ENCODE peak calls at places on chromosomes 16 and 17, in seven cellular contexts. W, U, K, Y, I, R and N are unnamed samples.

GRCh38 chr17:72479113-72479512 is 358.3 kb downstream of the SOX9 start:
- DNase-seq in W (no peak), U (no peak), K (no peak), Y (no peak), I (no peak), R (no peak), N (peak)

GRCh38 chr16:46737621-46738214 is 10.4 kb downstream of the MYLK3 start:
- DNase-seq in W (no peak), U (no peak), K (no peak), Y (no peak), I (no peak), R (peak), N (no peak)

GRCh38 chr17:81161536-81161935 is 3.8 kb upstream of the PVALEF start:
- DNase-seq in W (no peak), U (no peak), K (no peak), Y (no peak), I (no peak), R (no peak), N (no peak)

GRCh38 chr16:15996432-15997109 is 47.2 kb downstream of the ABCC1 start:
- DNase-seq in W (no peak), U (no peak), K (no peak), Y (peak), I (no peak), R (peak), N (peak)

GRCh38 chr16:47732806-47733150 is 271.6 kb downstream of the PHKB start:
- DNase-seq in W (no peak), U (no peak), K (no peak), Y (no peak), I (no peak), R (no peak), N (no peak)

GRCh38 chr17:63275318-63275967 is 170.7 kb downstream of the CYB561 start:
- DNase-seq in W (no peak), U (no peak), K (no peak), Y (no peak), I (no peak), R (no peak), N (no peak)

GRCh38 chr17:41026668-41027471 is at the start of gene KRTAP1-5:
- DNase-seq in W (no peak), U (no peak), K (no peak), Y (no peak), I (no peak), R (no peak), N (peak)

GRCh38 chr17:11245187-11245586 is 4.2 kb downstream of the SHISA6 start:
- DNase-seq in W (no peak), U (no peak), K (no peak), Y (peak), I (no peak), R (no peak), N (no peak)

GRCh38 chr17:38908676-38909181 is 16.7 kb upstream of the LASP1NB start:
- DNase-seq in W (no peak), U (no peak), K (no peak), Y (peak), I (no peak), R (peak), N (no peak)

GRCh38 chr17:71975998-71976649 is 144.7 kb upstream of the SOX9 start:
- DNase-seq in W (no peak), U (no peak), K (no peak), Y (peak), I (no peak), R (no peak), N (peak)